ENCODE peak calls at places on chromosomes 3 and 15, in ten cellular contexts. One of them, this sample, is unnamed.

GRCh38 chr3:141366285-141367037 is 1.8 kb upstream of the ZBTB38 start:
- DNase-seq in epithelial cell of esophagus: peak
- DNase-seq in endothelial cell of umbilical vein: peak
- DNase-seq in fibroblast of mammary gland: peak
- DNase-seq in colonic mucosa: peak
- DNase-seq in psoas muscle: no peak
- DNase-seq in thoracic aorta: no peak
- DNase-seq in HCT116: peak
- DNase-seq in kidney epithelial cell: peak
- DNase-seq in pancreas: peak
- DNase-seq in this sample: peak

GRCh38 chr15:32096867-32097266 is 66.6 kb downstream of the CHRNA7 start:
- DNase-seq in epithelial cell of esophagus: no peak
- DNase-seq in endothelial cell of umbilical vein: no peak
- DNase-seq in fibroblast of mammary gland: no peak
- DNase-seq in colonic mucosa: no peak
- DNase-seq in psoas muscle: no peak
- DNase-seq in thoracic aorta: no peak
- DNase-seq in HCT116: no peak
- DNase-seq in kidney epithelial cell: no peak
- DNase-seq in pancreas: no peak
- DNase-seq in this sample: no peak

GRCh38 chr3:167691366-167691765 is 37.6 kb upstream of the WDR49 start:
- DNase-seq in epithelial cell of esophagus: no peak
- DNase-seq in endothelial cell of umbilical vein: no peak
- DNase-seq in fibroblast of mammary gland: no peak
- DNase-seq in colonic mucosa: no peak
- DNase-seq in psoas muscle: no peak
- DNase-seq in thoracic aorta: no peak
- DNase-seq in HCT116: no peak
- DNase-seq in kidney epithelial cell: no peak
- DNase-seq in pancreas: no peak
- DNase-seq in this sample: no peak

GRCh38 chr3:46717447-46718231 is at the start of gene PRSS50:
- DNase-seq in epithelial cell of esophagus: no peak
- DNase-seq in endothelial cell of umbilical vein: no peak
- DNase-seq in fibroblast of mammary gland: no peak
- DNase-seq in colonic mucosa: peak
- DNase-seq in psoas muscle: peak
- DNase-seq in thoracic aorta: no peak
- DNase-seq in HCT116: no peak
- DNase-seq in kidney epithelial cell: no peak
- DNase-seq in pancreas: no peak
- DNase-seq in this sample: no peak

GRCh38 chr3:101809178-101810022 is 30.4 kb downstream of the NXPE3 start:
- DNase-seq in epithelial cell of esophagus: peak
- DNase-seq in endothelial cell of umbilical vein: peak
- DNase-seq in fibroblast of mammary gland: peak
- DNase-seq in colonic mucosa: peak
- DNase-seq in psoas muscle: no peak
- DNase-seq in thoracic aorta: no peak
- DNase-seq in HCT116: peak
- DNase-seq in kidney epithelial cell: no peak
- DNase-seq in pancreas: no peak
- DNase-seq in this sample: peak

GRCh38 chr15:58401991-58402649 is 29.7 kb upstream of the LIPC start:
- DNase-seq in epithelial cell of esophagus: peak
- DNase-seq in endothelial cell of umbilical vein: no peak
- DNase-seq in fibroblast of mammary gland: peak
- DNase-seq in colonic mucosa: no peak
- DNase-seq in psoas muscle: no peak
- DNase-seq in thoracic aorta: no peak
- DNase-seq in HCT116: no peak
- DNase-seq in kidney epithelial cell: no peak
- DNase-seq in pancreas: no peak
- DNase-seq in this sample: no peak

GRCh38 chr3:100813828-100814227 is 104.5 kb downstream of the TFG start:
- DNase-seq in epithelial cell of esophagus: no peak
- DNase-seq in endothelial cell of umbilical vein: no peak
- DNase-seq in fibroblast of mammary gland: no peak
- DNase-seq in colonic mucosa: no peak
- DNase-seq in psoas muscle: no peak
- DNase-seq in thoracic aorta: no peak
- DNase-seq in HCT116: no peak
- DNase-seq in kidney epithelial cell: no peak
- DNase-seq in pancreas: no peak
- DNase-seq in this sample: no peak

GRCh38 chr15:98799461-98799971 is 151.2 kb downstream of the IGF1R start:
- DNase-seq in epithelial cell of esophagus: peak
- DNase-seq in endothelial cell of umbilical vein: peak
- DNase-seq in fibroblast of mammary gland: no peak
- DNase-seq in colonic mucosa: peak
- DNase-seq in psoas muscle: no peak
- DNase-seq in thoracic aorta: no peak
- DNase-seq in HCT116: no peak
- DNase-seq in kidney epithelial cell: no peak
- DNase-seq in pancreas: no peak
- DNase-seq in this sample: no peak

GRCh38 chr15:58490405-58491150 is 58.8 kb downstream of the LIPC start:
- DNase-seq in epithelial cell of esophagus: no peak
- DNase-seq in endothelial cell of umbilical vein: no peak
- DNase-seq in fibroblast of mammary gland: no peak
- DNase-seq in colonic mucosa: no peak
- DNase-seq in psoas muscle: no peak
- DNase-seq in thoracic aorta: no peak
- DNase-seq in HCT116: no peak
- DNase-seq in kidney epithelial cell: no peak
- DNase-seq in pancreas: no peak
- DNase-seq in this sample: no peak

GRCh38 chr3:42653560-42654330 is at the start of gene ZBTB47:
- DNase-seq in epithelial cell of esophagus: peak
- DNase-seq in endothelial cell of umbilical vein: peak
- DNase-seq in fibroblast of mammary gland: no peak
- DNase-seq in colonic mucosa: peak
- DNase-seq in psoas muscle: peak
- DNase-seq in thoracic aorta: no peak
- DNase-seq in HCT116: no peak
- DNase-seq in kidney epithelial cell: no peak
- DNase-seq in pancreas: peak
- DNase-seq in this sample: no peak

GRCh38 chr3:126896941-126897340 is 86.0 kb upstream of the PLXNA1 start:
- DNase-seq in epithelial cell of esophagus: no peak
- DNase-seq in endothelial cell of umbilical vein: no peak
- DNase-seq in fibroblast of mammary gland: no peak
- DNase-seq in colonic mucosa: no peak
- DNase-seq in psoas muscle: no peak
- DNase-seq in thoracic aorta: no peak
- DNase-seq in HCT116: no peak
- DNase-seq in kidney epithelial cell: no peak
- DNase-seq in pancreas: no peak
- DNase-seq in this sample: no peak

GRCh38 chr15:45268135-45268534 is 16.1 kb downstream of the SLC28A2 start:
- DNase-seq in epithelial cell of esophagus: peak
- DNase-seq in endothelial cell of umbilical vein: no peak
- DNase-seq in fibroblast of mammary gland: no peak
- DNase-seq in colonic mucosa: peak
- DNase-seq in psoas muscle: no peak
- DNase-seq in thoracic aorta: no peak
- DNase-seq in HCT116: no peak
- DNase-seq in kidney epithelial cell: no peak
- DNase-seq in pancreas: no peak
- DNase-seq in this sample: no peak
- TF ChIP-seq CTCF in epithelial cell of esophagus: peak
- TF ChIP-seq CTCF in endothelial cell of umbilical vein: no peak
- TF ChIP-seq CTCF in fibroblast of mammary gland: peak
- TF ChIP-seq CTCF in colonic mucosa: peak
- TF ChIP-seq CTCF in psoas muscle: no peak
- TF ChIP-seq CTCF in thoracic aorta: no peak
- TF ChIP-seq CTCF in HCT116: peak
- TF ChIP-seq CTCF in kidney epithelial cell: no peak
- TF ChIP-seq CTCF in pancreas: no peak
- TF ChIP-seq CTCF in this sample: no peak

DNA sequence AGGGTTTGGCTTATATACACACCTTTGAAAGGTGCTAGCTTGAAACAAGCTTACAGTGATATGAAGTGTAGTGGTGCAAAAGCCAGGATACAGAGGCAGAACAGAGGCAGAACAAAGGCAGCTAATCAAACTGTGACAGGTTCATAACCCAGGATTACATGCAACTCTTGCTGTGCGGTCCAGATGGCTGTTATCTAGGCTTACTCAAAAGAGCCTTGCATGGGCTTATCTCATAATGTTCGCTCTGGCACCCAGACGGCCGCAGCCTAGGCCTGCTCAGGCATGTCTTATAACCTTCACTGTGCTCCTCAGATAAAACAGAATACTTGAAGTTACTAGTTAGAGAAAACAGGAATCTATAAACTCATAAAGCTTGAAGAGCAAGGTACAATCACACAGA is 22.8 kb upstream of the NOX5 start:
- DNase-seq in epithelial cell of esophagus: peak
- DNase-seq in endothelial cell of umbilical vein: no peak
- DNase-seq in fibroblast of mammary gland: no peak
- DNase-seq in colonic mucosa: no peak
- DNase-seq in psoas muscle: no peak
- DNase-seq in thoracic aorta: no peak
- DNase-seq in HCT116: no peak
- DNase-seq in kidney epithelial cell: no peak
- DNase-seq in pancreas: no peak
- DNase-seq in this sample: no peak
- H3K4me3 ChIP-seq in epithelial cell of esophagus: no peak
- H3K4me3 ChIP-seq in endothelial cell of umbilical vein: no peak
- H3K4me3 ChIP-seq in fibroblast of mammary gland: no peak
- H3K4me3 ChIP-seq in colonic mucosa: no peak
- H3K4me3 ChIP-seq in psoas muscle: no peak
- H3K4me3 ChIP-seq in thoracic aorta: no peak
- H3K4me3 ChIP-seq in HCT116: no peak
- H3K4me3 ChIP-seq in kidney epithelial cell: no peak
- H3K4me3 ChIP-seq in pancreas: no peak
- H3K4me3 ChIP-seq in this sample: no peak

GRCh38 chr3:39812537-39812936 is 3.1 kb downstream of the MYRIP start:
- DNase-seq in epithelial cell of esophagus: peak
- DNase-seq in endothelial cell of umbilical vein: peak
- DNase-seq in fibroblast of mammary gland: no peak
- DNase-seq in colonic mucosa: peak
- DNase-seq in psoas muscle: no peak
- DNase-seq in thoracic aorta: no peak
- DNase-seq in HCT116: no peak
- DNase-seq in kidney epithelial cell: no peak
- DNase-seq in pancreas: peak
- DNase-seq in this sample: no peak
- TF ChIP-seq CTCF in epithelial cell of esophagus: peak
- TF ChIP-seq CTCF in endothelial cell of umbilical vein: peak
- TF ChIP-seq CTCF in fibroblast of mammary gland: peak
- TF ChIP-seq CTCF in colonic mucosa: peak
- TF ChIP-seq CTCF in psoas muscle: peak
- TF ChIP-seq CTCF in thoracic aorta: peak
- TF ChIP-seq CTCF in HCT116: peak
- TF ChIP-seq CTCF in kidney epithelial cell: peak
- TF ChIP-seq CTCF in pancreas: peak
- TF ChIP-seq CTCF in this sample: peak

DNA sequence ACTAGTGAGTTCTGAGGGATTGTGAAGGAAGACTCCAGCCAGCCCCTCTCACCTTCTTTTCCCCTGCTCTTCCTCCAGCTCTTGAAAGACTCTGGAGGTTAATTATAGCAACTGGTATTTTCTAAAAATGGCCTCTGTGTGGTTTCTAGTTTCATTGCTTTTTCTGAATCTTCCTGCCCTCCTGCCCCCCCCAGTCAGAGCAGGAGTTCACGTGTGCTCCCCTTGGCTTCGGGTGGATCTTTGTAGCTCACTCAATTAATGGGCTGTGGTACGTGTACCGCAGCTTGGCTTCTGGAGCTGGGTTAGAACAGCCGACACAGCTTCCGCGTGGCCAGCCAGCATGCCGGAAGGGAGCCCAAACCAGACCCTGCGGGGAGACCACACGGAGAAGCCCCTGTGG is 31.5 kb downstream of the TM2D3 start:
- DNase-seq in epithelial cell of esophagus: no peak
- DNase-seq in endothelial cell of umbilical vein: no peak
- DNase-seq in fibroblast of mammary gland: no peak
- DNase-seq in colonic mucosa: no peak
- DNase-seq in psoas muscle: peak
- DNase-seq in thoracic aorta: no peak
- DNase-seq in HCT116: no peak
- DNase-seq in kidney epithelial cell: no peak
- DNase-seq in pancreas: no peak
- DNase-seq in this sample: no peak
- H3K4me3 ChIP-seq in epithelial cell of esophagus: no peak
- H3K4me3 ChIP-seq in endothelial cell of umbilical vein: no peak
- H3K4me3 ChIP-seq in fibroblast of mammary gland: no peak
- H3K4me3 ChIP-seq in colonic mucosa: no peak
- H3K4me3 ChIP-seq in psoas muscle: peak
- H3K4me3 ChIP-seq in thoracic aorta: no peak
- H3K4me3 ChIP-seq in HCT116: no peak
- H3K4me3 ChIP-seq in kidney epithelial cell: no peak
- H3K4me3 ChIP-seq in pancreas: no peak
- H3K4me3 ChIP-seq in this sample: no peak

DNA sequence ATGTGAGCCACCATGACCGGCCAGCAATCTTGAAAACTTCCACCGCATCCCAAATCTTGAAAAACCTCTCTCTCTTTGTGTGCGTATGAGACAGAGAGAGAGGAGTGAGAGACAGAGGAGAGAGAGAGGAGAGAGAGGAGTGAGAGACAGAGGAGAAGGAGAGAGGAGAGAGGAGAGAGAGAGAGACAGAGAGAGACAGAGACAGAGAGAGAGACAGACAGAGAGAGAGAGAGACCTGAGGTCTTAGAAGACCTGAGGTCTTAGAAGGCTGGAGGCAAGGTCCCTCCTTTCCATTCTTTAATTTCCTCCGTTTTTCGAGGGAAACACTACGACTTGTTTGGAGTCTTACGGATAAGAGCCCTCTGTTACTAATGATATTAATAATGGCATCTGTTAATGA is 39.5 kb downstream of the TMEM40 start:
- DNase-seq in epithelial cell of esophagus: no peak
- DNase-seq in endothelial cell of umbilical vein: no peak
- DNase-seq in fibroblast of mammary gland: no peak
- DNase-seq in colonic mucosa: no peak
- DNase-seq in psoas muscle: no peak
- DNase-seq in thoracic aorta: no peak
- DNase-seq in HCT116: no peak
- DNase-seq in kidney epithelial cell: no peak
- DNase-seq in pancreas: no peak
- DNase-seq in this sample: no peak
- TF ChIP-seq CTCF in epithelial cell of esophagus: no peak
- TF ChIP-seq CTCF in endothelial cell of umbilical vein: no peak
- TF ChIP-seq CTCF in fibroblast of mammary gland: no peak
- TF ChIP-seq CTCF in colonic mucosa: no peak
- TF ChIP-seq CTCF in psoas muscle: no peak
- TF ChIP-seq CTCF in thoracic aorta: no peak
- TF ChIP-seq CTCF in HCT116: no peak
- TF ChIP-seq CTCF in kidney epithelial cell: no peak
- TF ChIP-seq CTCF in pancreas: no peak
- TF ChIP-seq CTCF in this sample: no peak

DNA sequence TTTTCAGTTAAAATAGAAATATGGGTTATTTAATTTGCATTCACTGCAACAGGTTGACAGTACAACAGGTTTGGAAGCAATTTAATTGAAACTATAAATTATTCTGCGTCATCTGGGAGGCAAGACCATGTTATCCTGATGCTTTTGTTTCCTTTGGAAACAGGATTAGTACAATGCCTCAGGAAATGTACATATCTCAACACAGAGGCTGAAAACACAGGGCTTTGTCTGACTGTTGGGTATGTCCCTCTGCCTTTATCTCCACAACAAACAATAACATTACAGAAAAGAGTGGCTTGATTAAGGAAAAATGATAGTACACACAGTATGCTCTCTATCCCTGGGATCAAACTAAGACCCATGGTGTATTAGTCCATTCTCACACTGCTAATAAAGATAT is 95.7 kb downstream of the KCNMB2 start:
- DNase-seq in epithelial cell of esophagus: no peak
- DNase-seq in endothelial cell of umbilical vein: no peak
- DNase-seq in fibroblast of mammary gland: no peak
- DNase-seq in colonic mucosa: no peak
- DNase-seq in psoas muscle: no peak
- DNase-seq in thoracic aorta: no peak
- DNase-seq in HCT116: no peak
- DNase-seq in kidney epithelial cell: no peak
- DNase-seq in pancreas: no peak
- DNase-seq in this sample: no peak
- H3K4me3 ChIP-seq in epithelial cell of esophagus: no peak
- H3K4me3 ChIP-seq in endothelial cell of umbilical vein: no peak
- H3K4me3 ChIP-seq in fibroblast of mammary gland: no peak
- H3K4me3 ChIP-seq in colonic mucosa: no peak
- H3K4me3 ChIP-seq in psoas muscle: no peak
- H3K4me3 ChIP-seq in thoracic aorta: no peak
- H3K4me3 ChIP-seq in HCT116: no peak
- H3K4me3 ChIP-seq in kidney epithelial cell: no peak
- H3K4me3 ChIP-seq in pancreas: no peak
- H3K4me3 ChIP-seq in this sample: no peak